ENCODE peak calls at places on chromosomes 6 and 20, in nine cellular contexts. One of them, this sample, is unnamed.

GRCh38 chr6:161048636-161049035 is 57.1 kb downstream of the MAP3K4 start:
- DNase-seq in hepatocyte: peak
- DNase-seq in HCT116: no peak
- DNase-seq in PC-3: no peak
- DNase-seq in GM23338: no peak
- DNase-seq in neural progenitor cell: no peak
- DNase-seq in OCI-LY7: no peak
- DNase-seq in SK-N-SH: peak
- DNase-seq in GM23248: peak
- DNase-seq in this sample: no peak

GRCh38 chr20:50837532-50838321 is 42.9 kb downstream of the BCAS4 start:
- DNase-seq in hepatocyte: peak
- DNase-seq in HCT116: no peak
- DNase-seq in PC-3: peak
- DNase-seq in GM23338: no peak
- DNase-seq in neural progenitor cell: no peak
- DNase-seq in OCI-LY7: peak
- DNase-seq in SK-N-SH: no peak
- DNase-seq in GM23248: peak
- DNase-seq in this sample: no peak

GRCh38 chr6:157845493-157846259 is 22.6 kb downstream of the SNX9 start:
- DNase-seq in hepatocyte: no peak
- DNase-seq in HCT116: no peak
- DNase-seq in PC-3: peak
- DNase-seq in GM23338: no peak
- DNase-seq in neural progenitor cell: no peak
- DNase-seq in OCI-LY7: no peak
- DNase-seq in SK-N-SH: no peak
- DNase-seq in GM23248: peak
- DNase-seq in this sample: no peak

GRCh38 chr6:107767637-107768036 is 56.5 kb downstream of the SCML4 start:
- DNase-seq in hepatocyte: no peak
- DNase-seq in HCT116: no peak
- DNase-seq in PC-3: no peak
- DNase-seq in GM23338: peak
- DNase-seq in neural progenitor cell: peak
- DNase-seq in OCI-LY7: no peak
- DNase-seq in SK-N-SH: no peak
- DNase-seq in GM23248: no peak
- DNase-seq in this sample: no peak

GRCh38 chr20:37137547-37137946 is 41.6 kb upstream of the RPN2 start:
- DNase-seq in hepatocyte: no peak
- DNase-seq in HCT116: no peak
- DNase-seq in PC-3: no peak
- DNase-seq in GM23338: no peak
- DNase-seq in neural progenitor cell: no peak
- DNase-seq in OCI-LY7: no peak
- DNase-seq in SK-N-SH: peak
- DNase-seq in GM23248: no peak
- DNase-seq in this sample: no peak

GRCh38 chr20:32891926-32892660 is 33.4 kb downstream of the EFCAB8 start:
- DNase-seq in hepatocyte: no peak
- DNase-seq in HCT116: no peak
- DNase-seq in PC-3: no peak
- DNase-seq in GM23338: no peak
- DNase-seq in neural progenitor cell: no peak
- DNase-seq in OCI-LY7: no peak
- DNase-seq in SK-N-SH: no peak
- DNase-seq in GM23248: no peak
- DNase-seq in this sample: no peak

GRCh38 chr20:62733891-62734290 is 25.3 kb downstream of the NTSR1 start:
- DNase-seq in hepatocyte: no peak
- DNase-seq in HCT116: no peak
- DNase-seq in PC-3: no peak
- DNase-seq in GM23338: no peak
- DNase-seq in neural progenitor cell: no peak
- DNase-seq in OCI-LY7: no peak
- DNase-seq in SK-N-SH: no peak
- DNase-seq in GM23248: no peak
- DNase-seq in this sample: no peak

GRCh38 chr20:47785900-47786762 is 850 bp upstream of the SULF2 start:
- DNase-seq in hepatocyte: peak
- DNase-seq in HCT116: peak
- DNase-seq in PC-3: peak
- DNase-seq in GM23338: peak
- DNase-seq in neural progenitor cell: peak
- DNase-seq in OCI-LY7: no peak
- DNase-seq in SK-N-SH: peak
- DNase-seq in GM23248: peak
- DNase-seq in this sample: peak

GRCh38 chr6:110180228-110181008 is at the start of gene CDC40:
- DNase-seq in hepatocyte: peak
- DNase-seq in HCT116: no peak
- DNase-seq in PC-3: no peak
- DNase-seq in GM23338: no peak
- DNase-seq in neural progenitor cell: peak
- DNase-seq in OCI-LY7: no peak
- DNase-seq in SK-N-SH: peak
- DNase-seq in GM23248: peak
- DNase-seq in this sample: no peak

GRCh38 chr20:46323557-46323956 is 15.3 kb upstream of the CDH22 start:
- DNase-seq in hepatocyte: no peak
- DNase-seq in HCT116: no peak
- DNase-seq in PC-3: no peak
- DNase-seq in GM23338: no peak
- DNase-seq in neural progenitor cell: no peak
- DNase-seq in OCI-LY7: no peak
- DNase-seq in SK-N-SH: no peak
- DNase-seq in GM23248: no peak
- DNase-seq in this sample: no peak

GRCh38 chr20:62646851-62647520 is 4.7 kb downstream of the SLCO4A1 start:
- DNase-seq in hepatocyte: no peak
- DNase-seq in HCT116: no peak
- DNase-seq in PC-3: peak
- DNase-seq in GM23338: no peak
- DNase-seq in neural progenitor cell: no peak
- DNase-seq in OCI-LY7: peak
- DNase-seq in SK-N-SH: no peak
- DNase-seq in GM23248: no peak
- DNase-seq in this sample: peak

GRCh38 chr6:163289445-163289844 is 125.1 kb upstream of the QKI start:
- DNase-seq in hepatocyte: no peak
- DNase-seq in HCT116: no peak
- DNase-seq in PC-3: no peak
- DNase-seq in GM23338: no peak
- DNase-seq in neural progenitor cell: no peak
- DNase-seq in OCI-LY7: no peak
- DNase-seq in SK-N-SH: no peak
- DNase-seq in GM23248: no peak
- DNase-seq in this sample: no peak

GRCh38 chr6:129105035-129105434 is 222.1 kb downstream of the LAMA2 start:
- DNase-seq in hepatocyte: no peak
- DNase-seq in HCT116: no peak
- DNase-seq in PC-3: no peak
- DNase-seq in GM23338: no peak
- DNase-seq in neural progenitor cell: peak
- DNase-seq in OCI-LY7: no peak
- DNase-seq in SK-N-SH: no peak
- DNase-seq in GM23248: no peak
- DNase-seq in this sample: no peak

GRCh38 chr20:44446111-44446722 is 29.5 kb upstream of the TTPAL start:
- DNase-seq in hepatocyte: no peak
- DNase-seq in HCT116: no peak
- DNase-seq in PC-3: no peak
- DNase-seq in GM23338: no peak
- DNase-seq in neural progenitor cell: no peak
- DNase-seq in OCI-LY7: no peak
- DNase-seq in SK-N-SH: no peak
- DNase-seq in GM23248: no peak
- DNase-seq in this sample: no peak

GRCh38 chr6:108610270-108610839 is 49.6 kb downstream of the FOXO3 start:
- DNase-seq in hepatocyte: no peak
- DNase-seq in HCT116: no peak
- DNase-seq in PC-3: no peak
- DNase-seq in GM23338: no peak
- DNase-seq in neural progenitor cell: peak
- DNase-seq in OCI-LY7: no peak
- DNase-seq in SK-N-SH: no peak
- DNase-seq in GM23248: no peak
- DNase-seq in this sample: peak

GRCh38 chr20:44104807-44105517 is 82.0 kb downstream of the JPH2 start:
- DNase-seq in hepatocyte: peak
- DNase-seq in HCT116: no peak
- DNase-seq in PC-3: peak
- DNase-seq in GM23338: no peak
- DNase-seq in neural progenitor cell: no peak
- DNase-seq in OCI-LY7: no peak
- DNase-seq in SK-N-SH: peak
- DNase-seq in GM23248: peak
- DNase-seq in this sample: no peak

GRCh38 chr20:14817121-14817520 is 479.7 kb upstream of the FLRT3 start:
- DNase-seq in hepatocyte: no peak
- DNase-seq in HCT116: no peak
- DNase-seq in PC-3: no peak
- DNase-seq in GM23338: no peak
- DNase-seq in neural progenitor cell: no peak
- DNase-seq in OCI-LY7: no peak
- DNase-seq in SK-N-SH: no peak
- DNase-seq in GM23248: no peak
- DNase-seq in this sample: no peak

GRCh38 chr6:14664616-14665315 is 547.2 kb downstream of the CD83 start:
- DNase-seq in hepatocyte: no peak
- DNase-seq in HCT116: no peak
- DNase-seq in PC-3: peak
- DNase-seq in GM23338: peak
- DNase-seq in neural progenitor cell: no peak
- DNase-seq in OCI-LY7: peak
- DNase-seq in SK-N-SH: peak
- DNase-seq in GM23248: peak
- DNase-seq in this sample: no peak

DNA sequence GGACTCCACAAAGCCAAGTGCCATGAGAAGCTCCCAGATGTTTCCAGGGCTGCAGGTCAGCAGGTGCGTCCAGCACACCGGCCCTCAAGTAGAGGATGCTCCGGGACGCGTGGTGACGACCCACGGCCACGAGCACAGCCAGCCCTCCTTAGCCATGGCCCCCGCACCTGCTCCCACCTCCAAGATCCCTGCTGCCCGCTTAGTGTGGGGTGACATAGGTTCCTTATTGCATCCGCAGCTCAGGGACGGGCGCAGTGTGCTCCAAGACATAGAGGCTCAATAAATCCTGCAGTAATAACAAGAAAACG is 138.1 kb upstream of the RPS6KA2 start:
- DNase-seq in hepatocyte: no peak
- DNase-seq in HCT116: no peak
- DNase-seq in PC-3: no peak
- DNase-seq in GM23338: no peak
- DNase-seq in neural progenitor cell: no peak
- DNase-seq in OCI-LY7: no peak
- DNase-seq in SK-N-SH: no peak
- DNase-seq in GM23248: no peak
- DNase-seq in this sample: no peak
- TF ChIP-seq EZH2phosphoT487 in hepatocyte: no peak
- TF ChIP-seq EZH2phosphoT487 in HCT116: no peak
- TF ChIP-seq EZH2phosphoT487 in PC-3: no peak
- TF ChIP-seq EZH2phosphoT487 in GM23338: no peak
- TF ChIP-seq EZH2phosphoT487 in neural progenitor cell: no peak
- TF ChIP-seq EZH2phosphoT487 in OCI-LY7: no peak
- TF ChIP-seq EZH2phosphoT487 in SK-N-SH: no peak
- TF ChIP-seq EZH2phosphoT487 in GM23248: no peak
- TF ChIP-seq EZH2phosphoT487 in this sample: no peak

GRCh38 chr6:12903246-12903645 is 186.7 kb downstream of the PHACTR1 start:
- DNase-seq in hepatocyte: no peak
- DNase-seq in HCT116: no peak
- DNase-seq in PC-3: no peak
- DNase-seq in GM23338: no peak
- DNase-seq in neural progenitor cell: no peak
- DNase-seq in OCI-LY7: no peak
- DNase-seq in SK-N-SH: no peak
- DNase-seq in GM23248: no peak
- DNase-seq in this sample: no peak
- H3K27ac ChIP-seq in hepatocyte: no peak
- H3K27ac ChIP-seq in HCT116: no peak
- H3K27ac ChIP-seq in PC-3: no peak
- H3K27ac ChIP-seq in GM23338: no peak
- H3K27ac ChIP-seq in neural progenitor cell: no peak
- H3K27ac ChIP-seq in OCI-LY7: no peak
- H3K27ac ChIP-seq in SK-N-SH: no peak
- H3K27ac ChIP-seq in GM23248: no peak
- H3K27ac ChIP-seq in this sample: no peak

GRCh38 chr20:41290804-41291389 is 26.6 kb downstream of the ZHX3 start:
- DNase-seq in hepatocyte: no peak
- DNase-seq in HCT116: no peak
- DNase-seq in PC-3: no peak
- DNase-seq in GM23338: no peak
- DNase-seq in neural progenitor cell: no peak
- DNase-seq in OCI-LY7: no peak
- DNase-seq in SK-N-SH: no peak
- DNase-seq in GM23248: no peak
- DNase-seq in this sample: no peak

DNA sequence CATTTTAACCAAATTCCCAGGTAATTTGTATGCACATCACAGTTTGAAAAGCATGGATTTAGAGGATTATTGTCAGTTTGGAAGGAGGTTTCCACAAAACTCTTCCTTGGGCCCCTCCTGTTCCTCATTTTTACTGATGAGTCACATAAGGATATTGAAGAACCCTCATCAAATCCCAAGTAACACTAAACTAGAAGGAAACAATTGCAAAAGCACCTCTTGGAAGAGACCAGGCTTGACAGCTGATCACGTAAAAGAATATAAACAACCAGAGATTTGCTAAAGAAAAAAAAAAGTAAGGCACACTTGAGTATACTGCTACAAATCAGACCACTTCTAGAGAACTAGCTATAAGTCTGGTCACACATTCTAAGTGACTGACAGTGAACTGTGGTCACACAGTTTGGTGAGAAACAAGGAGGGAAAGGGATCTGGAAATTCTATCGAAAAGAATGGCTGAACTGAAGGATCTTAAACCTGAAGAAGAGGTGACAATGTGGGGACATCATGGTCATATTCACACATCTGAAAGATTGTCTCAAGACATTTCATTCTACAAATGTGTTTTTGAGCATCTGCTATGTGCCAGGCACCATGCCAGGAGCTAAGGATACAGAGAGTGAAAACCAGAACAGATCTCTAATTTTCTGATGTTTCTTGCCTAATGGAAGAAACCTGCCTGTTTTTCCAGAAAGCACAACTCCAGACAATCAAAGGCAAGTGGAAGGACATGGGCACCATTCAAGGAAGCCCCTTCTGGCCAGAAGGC is 24.1 kb downstream of the ZHX3 start:
- DNase-seq in hepatocyte: no peak
- DNase-seq in HCT116: no peak
- DNase-seq in PC-3: no peak
- DNase-seq in GM23338: no peak
- DNase-seq in neural progenitor cell: no peak
- DNase-seq in OCI-LY7: no peak
- DNase-seq in SK-N-SH: no peak
- DNase-seq in GM23248: peak
- DNase-seq in this sample: no peak
- TF ChIP-seq EZH2phosphoT487 in hepatocyte: no peak
- TF ChIP-seq EZH2phosphoT487 in HCT116: no peak
- TF ChIP-seq EZH2phosphoT487 in PC-3: no peak
- TF ChIP-seq EZH2phosphoT487 in GM23338: no peak
- TF ChIP-seq EZH2phosphoT487 in neural progenitor cell: no peak
- TF ChIP-seq EZH2phosphoT487 in OCI-LY7: no peak
- TF ChIP-seq EZH2phosphoT487 in SK-N-SH: no peak
- TF ChIP-seq EZH2phosphoT487 in GM23248: no peak
- TF ChIP-seq EZH2phosphoT487 in this sample: no peak

GRCh38 chr6:151387581-151387980 is 3.8 kb downstream of the ZBTB2 start:
- DNase-seq in hepatocyte: no peak
- DNase-seq in HCT116: no peak
- DNase-seq in PC-3: no peak
- DNase-seq in GM23338: no peak
- DNase-seq in neural progenitor cell: no peak
- DNase-seq in OCI-LY7: no peak
- DNase-seq in SK-N-SH: no peak
- DNase-seq in GM23248: peak
- DNase-seq in this sample: no peak
- H3K27ac ChIP-seq in hepatocyte: peak
- H3K27ac ChIP-seq in HCT116: no peak
- H3K27ac ChIP-seq in PC-3: no peak
- H3K27ac ChIP-seq in GM23338: no peak
- H3K27ac ChIP-seq in neural progenitor cell: no peak
- H3K27ac ChIP-seq in OCI-LY7: peak
- H3K27ac ChIP-seq in SK-N-SH: peak
- H3K27ac ChIP-seq in GM23248: peak
- H3K27ac ChIP-seq in this sample: no peak

This sample was measured in MM.1S.